ENCODE peak calls at places on chromosomes 5 and 9, in five cellular contexts. X, O, P, G and R are unnamed samples.

GRCh38 chr9:113634597-113635515 is 171.3 kb downstream of the RGS3 start:
- DNase-seq in O (no peak), G (no peak), P (peak), X (no peak), R (no peak)

GRCh38 chr5:96483878-96484277 is 50.8 kb upstream of the PCSK1 start:
- DNase-seq in P (no peak), G (no peak), X (no peak), O (no peak), R (no peak)

GRCh38 chr9:125544988-125545651 is 161.9 kb downstream of the MAPKAP1 start:
- DNase-seq in P (peak), O (no peak), X (no peak), G (no peak), R (no peak)

GRCh38 chr9:24351258-24351657 is 194.4 kb downstream of the IZUMO3 start:
- DNase-seq in G (no peak), O (no peak), P (no peak), X (no peak), R (no peak)

GRCh38 chr9:6973089-6973488 is 215.3 kb downstream of the KDM4C start:
- DNase-seq in O (no peak), X (no peak), P (no peak), G (no peak), R (no peak)

GRCh38 chr9:101138516-101138915 is 110.0 kb downstream of the PLPPR1 start:
- DNase-seq in O (no peak), X (no peak), P (no peak), G (no peak), R (no peak)

GRCh38 chr9:16352791-16353401 is 517.6 kb downstream of the BNC2 start:
- DNase-seq in X (no peak), P (no peak), O (no peak), G (no peak), R (no peak)

GRCh38 chr9:4814913-4815312 is 22.2 kb downstream of the RCL1 start:
- DNase-seq in G (no peak), P (no peak), O (no peak), X (no peak), R (no peak)

GRCh38 chr9:130461218-130461630 is 16.5 kb downstream of the ASS1 start:
- DNase-seq in G (peak), P (peak), X (peak), O (peak), R (no peak)

DNA sequence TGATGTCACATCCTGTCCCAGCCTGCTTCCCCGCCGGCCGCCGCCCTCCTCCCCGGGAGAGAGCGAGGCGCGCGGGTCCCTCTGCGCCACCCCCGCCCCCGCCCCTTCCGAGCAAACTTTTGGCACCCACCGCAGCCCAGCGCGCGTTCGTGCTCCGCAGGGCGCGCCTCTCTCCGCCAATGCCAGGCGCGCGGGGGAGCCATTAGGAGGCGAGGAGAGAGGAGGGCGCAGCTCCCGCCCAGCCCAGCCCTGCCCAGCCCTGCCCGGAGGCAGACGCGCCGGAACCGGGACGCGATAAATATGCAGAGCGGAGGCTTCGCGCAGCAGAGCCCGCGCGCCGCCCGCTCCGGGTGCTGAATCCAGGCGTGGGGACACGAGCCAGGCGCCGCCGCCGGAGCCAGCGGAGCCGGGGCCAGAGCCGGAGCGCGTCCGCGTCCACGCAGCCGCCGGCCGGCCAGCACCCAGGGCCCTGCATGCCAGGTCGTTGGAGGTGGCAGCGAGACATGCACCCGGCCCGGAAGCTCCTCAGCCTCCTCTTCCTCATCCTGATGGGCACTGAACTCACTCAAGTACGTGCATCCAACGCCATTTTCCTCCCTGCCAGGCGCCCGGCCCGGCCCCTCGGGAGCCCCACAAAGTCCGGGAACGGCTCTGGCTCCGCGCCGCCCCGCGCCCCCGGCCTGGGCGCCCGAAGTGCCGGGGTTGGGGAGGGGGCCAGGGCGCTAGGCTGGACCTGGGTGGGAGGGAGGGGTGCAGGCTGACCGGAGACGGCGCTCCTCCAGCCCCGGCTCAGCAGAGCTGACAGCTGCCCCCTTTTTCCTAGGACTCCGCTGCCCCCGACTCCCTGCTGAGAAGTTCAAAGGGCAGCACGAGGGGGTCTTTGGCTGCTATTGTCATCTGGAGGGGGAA is 12.0 kb upstream of the OLFM1 start:
- DNase-seq in G (no peak), O (peak), P (peak), X (no peak), R (no peak)
- H3K4me3 ChIP-seq in G (no peak), O (peak), P (peak), X (no peak), R (peak)

DNA sequence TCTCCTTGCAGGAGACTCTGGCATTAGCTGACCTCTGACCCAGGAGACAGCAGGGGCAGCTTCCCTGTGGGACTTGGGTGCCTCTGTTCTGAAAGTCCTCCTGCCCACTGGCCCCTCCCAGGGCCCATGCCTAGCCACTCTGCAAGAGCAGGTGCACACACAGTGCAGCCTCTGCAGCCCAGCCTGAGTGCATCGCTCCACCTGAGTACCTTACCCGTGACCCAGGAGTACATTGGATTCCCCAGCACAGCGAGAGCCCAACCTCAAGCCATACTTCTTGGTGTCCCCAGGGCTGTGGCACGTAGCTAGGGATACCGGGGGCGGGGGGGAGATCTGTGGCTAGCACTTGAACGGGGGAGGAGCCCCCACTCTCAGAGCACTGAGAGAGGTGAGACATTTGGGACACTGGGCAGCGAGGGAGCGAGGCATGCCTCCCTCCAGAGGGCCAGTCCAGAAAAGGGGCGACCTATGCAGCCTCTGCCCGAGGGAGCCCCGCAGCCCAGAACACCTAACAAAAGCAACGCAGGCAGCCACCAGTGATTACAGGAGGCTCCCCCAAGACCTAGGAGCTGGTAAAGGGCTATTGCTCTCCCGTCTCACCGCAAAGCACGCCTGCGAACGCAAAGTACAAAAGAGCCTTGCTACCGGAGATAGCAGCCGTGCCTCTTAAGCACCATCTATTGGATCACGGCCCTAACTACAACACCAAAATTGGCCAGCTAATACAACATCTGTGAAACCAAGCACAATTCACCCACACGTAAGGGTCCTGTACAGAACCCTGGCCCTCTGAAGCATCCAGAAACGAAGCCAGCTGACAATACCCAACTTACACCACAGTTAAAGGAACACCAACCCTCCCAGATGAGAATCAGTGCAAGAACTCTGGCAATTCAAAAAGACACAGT is 826 bp upstream of the PRDM9 start:
- DNase-seq in P (no peak), X (no peak), O (peak), G (no peak), R (no peak)
- H3K4me3 ChIP-seq in P (no peak), X (no peak), O (peak), G (no peak), R (no peak)

GRCh38 chr9:98848450-98849149 is 41.1 kb downstream of the GALNT12 start:
- DNase-seq in G (peak), X (peak), P (peak), O (peak), R (no peak)
- H3K4me3 ChIP-seq in G (no peak), X (no peak), P (peak), O (peak), R (peak)

GRCh38 chr5:61423487-61424157 is 91.6 kb downstream of the ZSWIM6 start:
- DNase-seq in G (no peak), X (no peak), O (no peak), P (no peak), R (no peak)
- H3K4me3 ChIP-seq in G (no peak), X (no peak), O (peak), P (no peak), R (no peak)

DNA sequence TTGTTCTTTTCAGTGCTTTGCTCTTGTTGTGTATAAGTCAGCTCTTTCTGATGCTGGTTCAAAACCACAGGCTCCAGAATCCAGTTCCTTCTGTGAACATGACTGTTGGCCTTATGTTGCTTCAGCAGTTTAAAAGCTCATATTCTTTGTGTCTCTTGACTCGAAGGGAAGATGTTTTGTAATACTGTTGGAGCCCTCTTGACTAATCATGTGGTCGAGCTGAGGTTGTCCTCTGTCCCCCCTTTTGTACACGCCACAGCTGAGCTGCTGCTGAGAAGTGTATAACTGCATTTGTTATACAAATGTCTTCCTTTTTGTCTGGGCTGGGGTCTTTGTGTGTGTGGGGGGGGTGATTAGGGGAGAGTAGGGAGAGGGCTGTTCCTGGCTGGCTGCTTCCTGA is 35.8 kb downstream of the SLC36A1 start:
- DNase-seq in G (no peak), X (no peak), P (no peak), O (no peak), R (no peak)
- H3K4me3 ChIP-seq in G (no peak), X (no peak), P (no peak), O (no peak), R (no peak)

GRCh38 chr9:121171236-121171635 is 30.4 kb downstream of the RAB14 start:
- DNase-seq in G (no peak), X (no peak), O (no peak), P (no peak), R (no peak)
- H3K4me3 ChIP-seq in G (no peak), X (no peak), O (no peak), P (no peak), R (no peak)

GRCh38 chr5:75525344-75525743 is 13.7 kb downstream of the POLK start:
- DNase-seq in X (no peak), O (no peak), P (no peak), G (no peak), R (no peak)
- H3K4me3 ChIP-seq in X (no peak), O (no peak), P (no peak), G (no peak), R (no peak)

DNA sequence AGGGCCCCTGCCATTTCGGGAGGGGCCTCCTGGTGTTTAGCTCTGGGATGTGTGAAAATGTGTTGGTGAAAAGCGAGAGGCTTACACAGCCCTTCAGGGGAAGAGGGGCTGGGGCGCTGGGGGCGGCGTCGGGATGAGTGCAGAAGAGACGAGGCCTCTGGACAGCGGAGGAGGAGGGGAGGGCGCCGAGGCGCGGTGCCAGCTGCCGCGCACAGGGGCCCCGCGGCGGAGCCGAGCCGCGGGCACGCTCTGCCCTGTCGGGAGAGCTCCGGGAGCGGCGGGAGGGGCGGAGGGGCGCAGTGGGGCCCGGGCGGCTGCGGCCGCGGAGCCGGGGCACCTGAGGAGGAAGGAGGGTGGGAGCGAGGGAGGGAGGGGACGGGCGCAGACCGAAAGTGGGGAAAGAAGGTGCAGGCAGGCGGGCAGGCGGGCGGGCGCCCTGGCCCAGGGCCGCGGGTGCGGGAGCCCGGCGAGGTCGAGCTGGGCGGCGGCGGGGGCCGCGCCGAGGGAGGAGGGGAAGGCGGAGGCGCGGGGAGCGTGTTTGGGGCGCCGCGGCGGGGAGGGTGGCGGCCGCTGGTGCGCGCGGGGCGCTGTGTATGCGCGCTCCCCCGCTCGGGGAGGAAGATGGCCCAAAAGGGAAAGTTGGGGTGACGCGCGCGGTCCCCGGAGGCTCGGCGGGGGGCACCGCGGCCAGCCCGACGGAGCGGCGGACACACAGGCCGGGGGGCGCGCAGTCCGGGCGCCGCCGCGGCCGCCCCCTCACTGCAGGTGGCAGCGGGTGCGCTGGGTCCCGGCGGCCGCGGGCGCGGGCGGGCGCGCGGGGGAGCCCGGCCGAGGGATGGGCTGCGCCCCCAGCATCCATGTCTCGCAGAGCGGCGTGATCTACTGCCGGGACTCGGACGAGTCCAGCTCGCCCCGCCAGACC is at the start of gene PDE8B:
- DNase-seq in X (no peak), O (peak), G (no peak), P (peak), R (no peak)
- H3K4me3 ChIP-seq in X (peak), O (peak), G (no peak), P (peak), R (peak)